ENCODE peak calls at places on chromosomes 3 and 15, in five cellular contexts. One of them, this sample, is unnamed.

GRCh38 chr15:37695719-37696118 is 238.7 kb upstream of the TMCO5A start:
- DNase-seq in K562: no peak
- DNase-seq in HepG2: no peak
- DNase-seq in H1: no peak
- DNase-seq in GM12878: no peak
- DNase-seq in this sample: no peak

GRCh38 chr15:50889589-50889988 is 18.9 kb upstream of the AP4E1 start:
- DNase-seq in K562: no peak
- DNase-seq in HepG2: no peak
- DNase-seq in H1: no peak
- DNase-seq in GM12878: no peak
- DNase-seq in this sample: no peak

GRCh38 chr15:82128401-82129143 is 82.8 kb upstream of the MEX3B start:
- DNase-seq in K562: no peak
- DNase-seq in HepG2: no peak
- DNase-seq in H1: no peak
- DNase-seq in GM12878: no peak
- DNase-seq in this sample: no peak

GRCh38 chr3:138068579-138069174 is 46.7 kb downstream of the DZIP1L start:
- DNase-seq in K562: peak; percentile 74
- DNase-seq in HepG2: peak; percentile 53
- DNase-seq in H1: peak; percentile 89
- DNase-seq in GM12878: no peak
- DNase-seq in this sample: peak; percentile 89

GRCh38 chr3:89612027-89612426 is 504.6 kb downstream of the EPHA3 start:
- DNase-seq in K562: no peak
- DNase-seq in HepG2: no peak
- DNase-seq in H1: no peak
- DNase-seq in GM12878: no peak
- DNase-seq in this sample: no peak

GRCh38 chr3:123559040-123559861 is 25.6 kb downstream of the HACD2 start:
- DNase-seq in K562: peak; percentile 45
- DNase-seq in HepG2: peak; percentile 39
- DNase-seq in H1: no peak
- DNase-seq in GM12878: no peak
- DNase-seq in this sample: peak; percentile 87

GRCh38 chr3:36403661-36404060 is 23.4 kb downstream of the STAC start:
- DNase-seq in K562: no peak
- DNase-seq in HepG2: no peak
- DNase-seq in H1: no peak
- DNase-seq in GM12878: no peak
- DNase-seq in this sample: no peak

GRCh38 chr3:6860911-6861330 is at the start of gene GRM7:
- DNase-seq in K562: no peak
- DNase-seq in HepG2: no peak
- DNase-seq in H1: peak; percentile 76
- DNase-seq in GM12878: no peak
- DNase-seq in this sample: no peak

GRCh38 chr3:177195242-177195940 is 1.9 kb downstream of the TBL1XR1 start:
- DNase-seq in K562: peak; percentile 80
- DNase-seq in HepG2: no peak
- DNase-seq in H1: no peak
- DNase-seq in GM12878: no peak
- DNase-seq in this sample: peak; percentile 79

GRCh38 chr15:64460737-64461576 is 579 bp downstream of the ZNF609 start:
- DNase-seq in K562: peak; percentile 52
- DNase-seq in HepG2: peak; percentile 66
- DNase-seq in H1: peak; percentile 54
- DNase-seq in GM12878: no peak
- DNase-seq in this sample: peak; percentile 65

GRCh38 chr3:72082121-72082715 is 297.3 kb upstream of the PROK2 start:
- DNase-seq in K562: no peak
- DNase-seq in HepG2: no peak
- DNase-seq in H1: no peak
- DNase-seq in GM12878: peak; percentile 80
- DNase-seq in this sample: no peak

GRCh38 chr3:184186184-184186901 is at the start of gene ABCF3:
- DNase-seq in K562: no peak
- DNase-seq in HepG2: no peak
- DNase-seq in H1: no peak
- DNase-seq in GM12878: no peak
- DNase-seq in this sample: no peak

GRCh38 chr3:89113887-89114840 is 6.7 kb downstream of the EPHA3 start:
- DNase-seq in K562: peak; percentile 1
- DNase-seq in HepG2: peak; percentile 20
- DNase-seq in H1: peak; percentile 88
- DNase-seq in GM12878: no peak
- DNase-seq in this sample: peak; percentile 93

GRCh38 chr3:78707094-78707493 is 1060.7 kb downstream of the ROBO1 start:
- DNase-seq in K562: no peak
- DNase-seq in HepG2: no peak
- DNase-seq in H1: no peak
- DNase-seq in GM12878: no peak
- DNase-seq in this sample: no peak

GRCh38 chr3:61847784-61848462 is 286.6 kb downstream of the PTPRG start:
- DNase-seq in K562: no peak
- DNase-seq in HepG2: peak; percentile 17
- DNase-seq in H1: no peak
- DNase-seq in GM12878: no peak
- DNase-seq in this sample: peak; percentile 72

GRCh38 chr15:78991476-78991875 is 46.6 kb upstream of the CTSH start:
- DNase-seq in K562: no peak
- DNase-seq in HepG2: no peak
- DNase-seq in H1: no peak
- DNase-seq in GM12878: no peak
- DNase-seq in this sample: no peak

GRCh38 chr15:78992416-78993256 is 47.8 kb upstream of the CTSH start:
- DNase-seq in K562: no peak
- DNase-seq in HepG2: no peak
- DNase-seq in H1: no peak
- DNase-seq in GM12878: no peak
- DNase-seq in this sample: no peak

GRCh38 chr15:78990278-78990677 is 45.4 kb upstream of the CTSH start:
- DNase-seq in K562: no peak
- DNase-seq in HepG2: no peak
- DNase-seq in H1: no peak
- DNase-seq in GM12878: no peak
- DNase-seq in this sample: no peak

GRCh38 chr15:78993257-78993930 is 48.5 kb upstream of the CTSH start:
- DNase-seq in K562: no peak
- DNase-seq in HepG2: no peak
- DNase-seq in H1: no peak
- DNase-seq in GM12878: no peak
- DNase-seq in this sample: no peak

GRCh38 chr15:78991879-78992278 is 47.0 kb upstream of the CTSH start:
- DNase-seq in K562: no peak
- DNase-seq in HepG2: no peak
- DNase-seq in H1: no peak
- DNase-seq in GM12878: no peak
- DNase-seq in this sample: no peak
- TF ChIP-seq CREB1 in K562: no peak
- TF ChIP-seq CREB1 in HepG2: no peak
- TF ChIP-seq CREB1 in H1: no peak
- TF ChIP-seq CREB1 in GM12878: no peak
- TF ChIP-seq CREB1 in this sample: no peak

DNA sequence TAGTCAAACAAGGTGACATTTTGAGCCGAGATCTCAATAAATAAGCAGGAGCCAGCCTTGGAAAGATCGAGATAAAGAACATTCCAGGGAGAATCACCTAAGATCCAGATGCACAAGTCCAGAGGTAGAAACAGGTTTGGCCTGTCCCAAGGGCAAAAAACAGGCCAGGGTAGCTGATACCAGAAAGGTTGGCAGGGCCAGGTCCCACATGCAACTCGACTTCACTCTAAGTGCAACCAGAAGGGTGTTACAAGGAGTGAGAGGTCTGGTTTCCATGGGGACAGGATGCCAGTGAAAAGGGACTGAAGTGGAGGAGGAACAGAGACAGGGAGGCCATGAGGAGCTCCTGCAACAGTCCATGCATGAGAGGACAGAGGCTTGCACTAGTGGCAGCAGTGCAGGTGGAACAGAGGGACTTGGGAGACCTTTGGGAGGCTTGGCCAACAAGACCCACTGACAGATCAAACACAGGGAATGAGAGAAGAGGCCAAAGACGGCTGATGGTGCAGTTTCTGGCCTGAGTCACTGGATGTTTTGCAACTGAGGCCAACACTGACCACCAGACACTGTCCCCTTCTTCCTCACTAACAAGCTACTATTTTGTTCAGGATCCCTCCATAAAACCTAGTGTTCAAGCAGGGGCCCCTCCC is 5.2 kb downstream of the TPRA1 start:
- DNase-seq in K562: no peak
- DNase-seq in HepG2: no peak
- DNase-seq in H1: no peak
- DNase-seq in GM12878: no peak
- DNase-seq in this sample: no peak
- H4K20me1 ChIP-seq in K562: peaks cover 12% of the 10 kb centered on the region
- H4K20me1 ChIP-seq in HepG2: peaks cover 18% of the 10 kb centered on the region
- H4K20me1 ChIP-seq in H1: peaks cover 14% of the 10 kb centered on the region
- H4K20me1 ChIP-seq in GM12878: no peaks in the 10 kb centered on the region
- H4K20me1 ChIP-seq in this sample: peaks cover 4% of the 10 kb centered on the region

GRCh38 chr3:46666471-46666845 is 27.0 kb downstream of the ALS2CL start:
- DNase-seq in K562: no peak
- DNase-seq in HepG2: no peak
- DNase-seq in H1: peak; percentile 35
- DNase-seq in GM12878: no peak
- DNase-seq in this sample: no peak

GRCh38 chr3:46667061-46667621 is 26.3 kb downstream of the ALS2CL start:
- DNase-seq in K562: no peak
- DNase-seq in HepG2: no peak
- DNase-seq in H1: peak; percentile 39
- DNase-seq in GM12878: no peak
- DNase-seq in this sample: no peak

GRCh38 chr3:46668116-46668515 is 25.4 kb downstream of the ALS2CL start:
- DNase-seq in K562: no peak
- DNase-seq in HepG2: no peak
- DNase-seq in H1: no peak
- DNase-seq in GM12878: no peak
- DNase-seq in this sample: no peak

GRCh38 chr3:46668591-46668990 is 24.9 kb downstream of the ALS2CL start:
- DNase-seq in K562: no peak
- DNase-seq in HepG2: no peak
- DNase-seq in H1: no peak
- DNase-seq in GM12878: no peak
- DNase-seq in this sample: no peak

GRCh38 chr3:46667657-46668056 is 25.8 kb downstream of the ALS2CL start:
- DNase-seq in K562: no peak
- DNase-seq in HepG2: no peak
- DNase-seq in H1: no peak
- DNase-seq in GM12878: no peak
- DNase-seq in this sample: no peak
- TF ChIP-seq CREB1 in K562: no peak
- TF ChIP-seq CREB1 in HepG2: no peak
- TF ChIP-seq CREB1 in H1: no peak
- TF ChIP-seq CREB1 in GM12878: no peak
- TF ChIP-seq CREB1 in this sample: no peak

GRCh38 chr3:48180021-48180420 is 8.2 kb downstream of the CDC25A start:
- DNase-seq in K562: no peak
- DNase-seq in HepG2: no peak
- DNase-seq in H1: no peak
- DNase-seq in GM12878: no peak
- DNase-seq in this sample: no peak

GRCh38 chr3:48178072-48178471 is 10.1 kb downstream of the CDC25A start:
- DNase-seq in K562: no peak
- DNase-seq in HepG2: no peak
- DNase-seq in H1: no peak
- DNase-seq in GM12878: no peak
- DNase-seq in this sample: no peak

GRCh38 chr3:48185129-48185528 is 3.1 kb downstream of the CDC25A start:
- DNase-seq in K562: no peak
- DNase-seq in HepG2: no peak
- DNase-seq in H1: no peak
- DNase-seq in GM12878: no peak
- DNase-seq in this sample: no peak

GRCh38 chr3:48184299-48184698 is 3.9 kb downstream of the CDC25A start:
- DNase-seq in K562: no peak
- DNase-seq in HepG2: no peak
- DNase-seq in H1: no peak
- DNase-seq in GM12878: no peak
- DNase-seq in this sample: no peak

GRCh38 chr3:48180530-48181253 is 7.5 kb downstream of the CDC25A start:
- DNase-seq in K562: no peak
- DNase-seq in HepG2: no peak
- DNase-seq in H1: no peak
- DNase-seq in GM12878: no peak
- DNase-seq in this sample: no peak
- H4K20me1 ChIP-seq in K562: peaks cover 5% of the 10 kb centered on the region
- H4K20me1 ChIP-seq in HepG2: no peaks in the 10 kb centered on the region
- H4K20me1 ChIP-seq in H1: peaks cover 13% of the 10 kb centered on the region
- H4K20me1 ChIP-seq in GM12878: no peaks in the 10 kb centered on the region
- H4K20me1 ChIP-seq in this sample: peaks cover 53% of the 10 kb centered on the region

GRCh38 chr3:48656061-48656840 is 6.4 kb downstream of the CELSR3 start:
- DNase-seq in K562: no peak
- DNase-seq in HepG2: peak; percentile 35
- DNase-seq in H1: peak; percentile 97
- DNase-seq in GM12878: no peak
- DNase-seq in this sample: peak; percentile 96
- TF ChIP-seq CREB1 in K562: no peak
- TF ChIP-seq CREB1 in HepG2: no peak
- TF ChIP-seq CREB1 in H1: peak; percentile 67
- TF ChIP-seq CREB1 in GM12878: no peak
- TF ChIP-seq CREB1 in this sample: peak; percentile 81

GRCh38 chr3:47159820-47160219 is 4.1 kb downstream of the SETD2 start:
- DNase-seq in K562: no peak
- DNase-seq in HepG2: no peak
- DNase-seq in H1: no peak
- DNase-seq in GM12878: no peak
- DNase-seq in this sample: no peak

GRCh38 chr3:47159153-47159552 is 4.8 kb downstream of the SETD2 start:
- DNase-seq in K562: no peak
- DNase-seq in HepG2: no peak
- DNase-seq in H1: no peak
- DNase-seq in GM12878: no peak
- DNase-seq in this sample: no peak

GRCh38 chr3:47161983-47162694 is 1.8 kb downstream of the SETD2 start:
- DNase-seq in K562: no peak
- DNase-seq in HepG2: no peak
- DNase-seq in H1: no peak
- DNase-seq in GM12878: no peak
- DNase-seq in this sample: no peak

GRCh38 chr3:47156418-47156817 is 7.5 kb downstream of the SETD2 start:
- DNase-seq in K562: no peak
- DNase-seq in HepG2: no peak
- DNase-seq in H1: no peak
- DNase-seq in GM12878: no peak
- DNase-seq in this sample: no peak

DNA sequence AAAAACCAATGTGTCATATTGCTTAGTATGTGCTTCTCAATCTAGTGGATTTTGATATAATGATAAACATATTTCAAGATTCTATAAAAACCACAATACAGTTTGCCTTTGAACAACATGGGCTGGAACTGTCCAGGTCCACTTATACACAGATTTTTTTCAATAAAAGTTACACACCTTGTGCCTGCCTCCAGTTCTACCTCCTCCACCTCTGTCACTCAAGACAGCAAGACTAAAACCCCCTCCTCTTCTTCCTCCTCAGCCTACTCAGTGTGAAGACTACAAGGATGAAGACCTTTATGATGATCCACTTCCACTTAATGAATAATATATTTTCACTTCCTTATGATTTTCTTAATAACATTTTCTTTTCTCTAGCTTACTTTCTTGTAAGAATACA is 5.7 kb downstream of the SETD2 start:
- DNase-seq in K562: no peak
- DNase-seq in HepG2: no peak
- DNase-seq in H1: no peak
- DNase-seq in GM12878: no peak
- DNase-seq in this sample: no peak
- H4K20me1 ChIP-seq in K562: peaks cover 23% of the 10 kb centered on the region
- H4K20me1 ChIP-seq in HepG2: peaks cover 41% of the 10 kb centered on the region
- H4K20me1 ChIP-seq in H1: peaks cover 9% of the 10 kb centered on the region
- H4K20me1 ChIP-seq in GM12878: peaks cover 7% of the 10 kb centered on the region
- H4K20me1 ChIP-seq in this sample: peaks cover 33% of the 10 kb centered on the region

This sample was measured in GM23338.